ENCODE peak calls at places on chromosomes 2 and 18, in eight cellular contexts. S, G, H, R, U, Y, A and N are unnamed samples. For H3K27me3, the result is how much of the 10 kb centered on the place peaks cover.

GRCh38 chr2:8544786-8545631 is 136.8 kb upstream of the ID2 start:
- DNase-seq in A (no peak), S (peak), H (peak), R (peak), U (peak), G (peak), Y (peak), N (peak)

GRCh38 chr18:50578651-50579050 is 18.8 kb downstream of the MAPK4 start:
- DNase-seq in U (peak), H (peak), R (no peak), G (no peak), Y (peak), S (no peak), A (no peak), N (no peak)

GRCh38 chr2:124566518-124566970 is 541.5 kb downstream of the CNTNAP5 start:
- DNase-seq in A (no peak), H (no peak), Y (no peak), S (no peak), U (no peak), R (no peak), G (no peak), N (no peak)

GRCh38 chr18:10702196-10702595 is 176.4 kb downstream of the NAPG start:
- DNase-seq in H (no peak), S (no peak), U (no peak), Y (no peak), A (no peak), G (no peak), R (no peak), N (no peak)

GRCh38 chr2:28638102-28638501 is 113.5 kb upstream of the PPP1CB start:
- DNase-seq in H (no peak), Y (no peak), S (no peak), G (no peak), A (no peak), U (no peak), R (no peak), N (no peak)

GRCh38 chr2:10158681-10159080 is 36.1 kb downstream of the RRM2 start:
- DNase-seq in G (no peak), S (no peak), Y (no peak), A (no peak), U (no peak), H (no peak), R (no peak), N (no peak)

GRCh38 chr2:237873382-237873781 is 14.0 kb downstream of the RAMP1 start:
- DNase-seq in H (no peak), G (no peak), Y (no peak), U (no peak), R (peak), S (no peak), A (no peak), N (no peak)

GRCh38 chr2:177799531-177799930 is 273.0 kb downstream of the PDE11A start:
- DNase-seq in A (peak), U (no peak), S (no peak), G (peak), H (no peak), R (peak), Y (no peak), N (no peak)

GRCh38 chr18:41721103-41721502 is 233.9 kb upstream of the PIK3C3 start:
- DNase-seq in R (no peak), G (peak), A (no peak), Y (no peak), H (no peak), U (no peak), S (no peak), N (peak)

GRCh38 chr2:216698895-216699294 is 3.5 kb upstream of the IGFBP5 start:
- DNase-seq in U (peak), Y (peak), G (peak), A (no peak), S (no peak), R (peak), H (no peak), N (no peak)

GRCh38 chr18:75211002-75211621 is 515 bp downstream of the TSHZ1 start:
- DNase-seq in R (no peak), Y (no peak), A (no peak), S (peak), G (peak), U (peak), H (no peak), N (no peak)

GRCh38 chr18:78837766-78838165 is 141.9 kb upstream of the SALL3 start:
- DNase-seq in Y (no peak), U (no peak), A (no peak), R (no peak), G (no peak), S (no peak), H (no peak), N (no peak)

GRCh38 chr2:190911813-190912212 is 31.2 kb downstream of the GLS start:
- DNase-seq in U (no peak), H (no peak), S (no peak), G (no peak), R (peak), Y (no peak), A (no peak), N (no peak)

GRCh38 chr2:111119847-111120252 is 864 bp upstream of the BCL2L11 start:
- DNase-seq in U (no peak), R (no peak), A (no peak), S (peak), Y (no peak), G (peak), H (no peak), N (no peak)

GRCh38 chr2:201936817-201937216 is 96.8 kb upstream of the FZD7 start:
- DNase-seq in R (no peak), H (no peak), G (no peak), U (no peak), S (no peak), A (no peak), Y (no peak), N (no peak)

GRCh38 chr2:188245230-188245629 is 46.4 kb upstream of the GULP1 start:
- DNase-seq in H (no peak), Y (no peak), R (peak), S (no peak), A (no peak), U (no peak), G (no peak), N (no peak)

GRCh38 chr18:25621144-25621543 is 269.2 kb upstream of the ZNF521 start:
- DNase-seq in G (no peak), H (no peak), U (no peak), Y (no peak), R (peak), A (no peak), S (no peak), N (no peak)

DNA sequence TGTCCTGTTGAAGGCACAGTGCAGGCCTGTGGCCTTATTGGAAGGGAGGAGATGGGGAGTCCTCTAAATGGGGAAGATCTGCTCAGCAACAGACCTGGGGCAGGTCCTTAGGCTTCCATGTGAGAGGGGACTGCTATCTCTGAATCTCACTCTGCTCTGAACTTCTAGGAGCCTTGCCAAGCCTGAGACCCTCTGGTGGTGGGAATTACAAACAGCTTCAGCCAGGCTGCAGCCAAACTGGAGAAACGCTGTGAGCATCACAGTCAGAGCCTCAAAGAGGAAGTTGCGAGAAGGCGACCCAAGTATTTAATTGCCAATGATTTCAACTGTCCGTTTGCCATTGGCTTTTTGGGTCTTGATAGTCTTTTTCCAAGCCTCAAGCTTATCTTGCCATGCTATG is 66.8 kb upstream of the MC2R start:
- DNase-seq in U (no peak), G (peak), S (no peak), H (no peak), R (no peak), A (no peak), Y (no peak), N (no peak)
- H3K27me3 ChIP-seq in U (under half), G (under half), S (under half), H (under half), R (under half), A (under half), Y (under half), N (under half)

GRCh38 chr2:95346236-95346737 is 49.1 kb downstream of the KCNIP3 start:
- DNase-seq in U (no peak), S (peak), Y (no peak), R (peak), G (no peak), A (peak), H (peak), N (peak)

GRCh38 chr2:95345415-95346235 is 48.5 kb downstream of the KCNIP3 start:
- DNase-seq in S (peak), H (peak), U (peak), R (peak), G (peak), Y (peak), A (peak), N (peak)

GRCh38 chr2:95348609-95349567 is 51.7 kb downstream of the KCNIP3 start:
- DNase-seq in G (no peak), R (peak), S (no peak), A (no peak), Y (no peak), H (no peak), U (no peak), N (peak)

GRCh38 chr2:95347681-95348608 is 50.8 kb downstream of the KCNIP3 start:
- DNase-seq in U (no peak), R (no peak), H (no peak), A (no peak), G (no peak), S (no peak), Y (no peak), N (peak)

GRCh38 chr2:95346738-95347671 is 49.9 kb downstream of the KCNIP3 start:
- DNase-seq in H (no peak), G (peak), S (peak), Y (no peak), A (no peak), R (peak), U (no peak), N (peak)
- H3K4me3 ChIP-seq in H (peak), G (peak), S (peak), Y (peak), A (no peak), R (no peak), U (no peak), N (peak)

GRCh38 chr2:240646061-240646899 is 21.0 kb downstream of the GPR35 start:
- DNase-seq in S (no peak), G (no peak), H (no peak), R (no peak), Y (no peak), A (no peak), U (peak), N (peak)

GRCh38 chr2:240645346-240646060 is 20.2 kb downstream of the GPR35 start:
- DNase-seq in G (no peak), S (no peak), Y (no peak), R (no peak), A (no peak), U (no peak), H (no peak), N (no peak)

GRCh38 chr2:240647503-240648154 is 22.3 kb downstream of the GPR35 start:
- DNase-seq in G (peak), R (no peak), S (no peak), H (no peak), A (no peak), Y (no peak), U (no peak), N (peak)

GRCh38 chr2:240648155-240648649 is 22.9 kb downstream of the GPR35 start:
- DNase-seq in G (no peak), S (no peak), U (no peak), Y (no peak), R (no peak), A (no peak), H (no peak), N (peak)

GRCh38 chr2:240646900-240647502 is 21.7 kb downstream of the GPR35 start:
- DNase-seq in H (no peak), Y (no peak), R (no peak), A (no peak), G (no peak), S (no peak), U (no peak), N (peak)
- H3K27me3 ChIP-seq in H (under half), Y (under half), R (under half), A (half or more), G (under half), S (half or more), U (under half), N (under half)

GRCh38 chr2:59025157-59025757 is 784.1 kb upstream of the FANCL start:
- DNase-seq in S (peak), G (peak), A (peak), R (peak), Y (peak), U (peak), H (no peak), N (peak)
- H3K4me3 ChIP-seq in S (no peak), G (no peak), A (no peak), R (no peak), Y (no peak), U (no peak), H (no peak), N (no peak)

GRCh38 chr18:59266019-59266369 is 7.3 kb downstream of the RAX start:
- DNase-seq in A (no peak), H (no peak), U (no peak), S (no peak), Y (no peak), G (no peak), R (no peak), N (no peak)
- H3K27me3 ChIP-seq in A (under half), H (half or more), U (half or more), S (half or more), Y (under half), G (half or more), R (half or more), N (under half)